ENCODE peak calls at places on chromosome 2, in five cellular contexts. One of them, this sample, is unnamed. For H3K4me1, the result is how much of the 10 kb centered on the place peaks cover.

GRCh38 chr2:119218478-119219064 is 5.1 kb upstream of the STEAP3 start:
- DNase-seq in H1: no peak
- DNase-seq in H9: peak
- DNase-seq in mesenchymal stem cell: peak
- DNase-seq in IMR-90: peak
- DNase-seq in this sample: no peak

GRCh38 chr2:71609958-71610357 is 156.6 kb downstream of the DYSF start:
- DNase-seq in mesenchymal stem cell: peak
- DNase-seq in IMR-90: peak
- DNase-seq in H1: no peak
- DNase-seq in H9: no peak
- DNase-seq in this sample: no peak

GRCh38 chr2:128438091-128438490 is 119.4 kb upstream of the HS6ST1 start:
- DNase-seq in IMR-90: no peak
- DNase-seq in H9: no peak
- DNase-seq in H1: peak
- DNase-seq in mesenchymal stem cell: no peak
- DNase-seq in this sample: no peak

GRCh38 chr2:21676056-21676455 is 552.3 kb downstream of the TDRD15 start:
- DNase-seq in H9: no peak
- DNase-seq in IMR-90: no peak
- DNase-seq in H1: no peak
- DNase-seq in mesenchymal stem cell: no peak
- DNase-seq in this sample: no peak

GRCh38 chr2:232236200-232236599 is 142.4 kb upstream of the ALPP start:
- DNase-seq in mesenchymal stem cell: no peak
- DNase-seq in IMR-90: peak
- DNase-seq in H9: no peak
- DNase-seq in H1: no peak
- DNase-seq in this sample: no peak

GRCh38 chr2:30947686-30948085 is 140.4 kb upstream of the CAPN13 start:
- DNase-seq in H1: no peak
- DNase-seq in IMR-90: no peak
- DNase-seq in mesenchymal stem cell: no peak
- DNase-seq in H9: no peak
- DNase-seq in this sample: no peak

GRCh38 chr2:216652566-216652965 is 19.3 kb downstream of the IGFBP2 start:
- DNase-seq in H9: no peak
- DNase-seq in H1: no peak
- DNase-seq in mesenchymal stem cell: no peak
- DNase-seq in IMR-90: no peak
- DNase-seq in this sample: no peak

GRCh38 chr2:16933355-16933754 is 267.7 kb upstream of the CYRIA start:
- DNase-seq in H9: no peak
- DNase-seq in mesenchymal stem cell: no peak
- DNase-seq in IMR-90: no peak
- DNase-seq in H1: no peak
- DNase-seq in this sample: no peak

GRCh38 chr2:165691615-165692014 is 102.4 kb downstream of the GALNT3 start:
- DNase-seq in IMR-90: peak
- DNase-seq in H1: peak
- DNase-seq in mesenchymal stem cell: peak
- DNase-seq in H9: peak
- DNase-seq in this sample: peak

GRCh38 chr2:215929602-215930335 is 83.6 kb downstream of the MREG start:
- DNase-seq in IMR-90: peak
- DNase-seq in H9: no peak
- DNase-seq in mesenchymal stem cell: peak
- DNase-seq in H1: peak
- DNase-seq in this sample: no peak

GRCh38 chr2:25672500-25673169 is 742 bp downstream of the DTNB start:
- DNase-seq in IMR-90: peak
- DNase-seq in H1: peak
- DNase-seq in H9: peak
- DNase-seq in mesenchymal stem cell: peak
- DNase-seq in this sample: peak

GRCh38 chr2:222566229-222566628 is 89.7 kb downstream of the FARSB start:
- DNase-seq in H1: no peak
- DNase-seq in mesenchymal stem cell: no peak
- DNase-seq in IMR-90: no peak
- DNase-seq in H9: no peak
- DNase-seq in this sample: no peak

GRCh38 chr2:189581354-189582139 is 961 bp upstream of the SLC40A1 start:
- DNase-seq in H1: no peak
- DNase-seq in mesenchymal stem cell: no peak
- DNase-seq in IMR-90: no peak
- DNase-seq in H9: peak
- DNase-seq in this sample: peak

GRCh38 chr2:240440251-240440650 is 4.8 kb downstream of the GPC1 start:
- DNase-seq in mesenchymal stem cell: no peak
- DNase-seq in H1: no peak
- DNase-seq in IMR-90: no peak
- DNase-seq in H9: no peak
- DNase-seq in this sample: no peak

GRCh38 chr2:41781082-41781481 is 266.7 kb upstream of the PKDCC start:
- DNase-seq in H1: no peak
- DNase-seq in IMR-90: no peak
- DNase-seq in mesenchymal stem cell: no peak
- DNase-seq in H9: no peak
- DNase-seq in this sample: no peak

GRCh38 chr2:70083344-70084156 is 3.7 kb upstream of the PCBP1 start:
- DNase-seq in mesenchymal stem cell: peak
- DNase-seq in H9: no peak
- DNase-seq in IMR-90: peak
- DNase-seq in H1: no peak
- DNase-seq in this sample: no peak

GRCh38 chr2:175180701-175181103 is 808 bp downstream of the ATP5MC3 start:
- DNase-seq in H9: peak
- DNase-seq in mesenchymal stem cell: peak
- DNase-seq in H1: no peak
- DNase-seq in IMR-90: peak
- DNase-seq in this sample: no peak

GRCh38 chr2:202037086-202037485 is 3.4 kb downstream of the FZD7 start:
- DNase-seq in IMR-90: peak
- DNase-seq in H1: no peak
- DNase-seq in mesenchymal stem cell: peak
- DNase-seq in H9: no peak
- DNase-seq in this sample: peak

GRCh38 chr2:17148298-17149228 is 369.7 kb downstream of the RAD51AP2 start:
- DNase-seq in H9: peak
- DNase-seq in IMR-90: no peak
- DNase-seq in H1: peak
- DNase-seq in mesenchymal stem cell: peak
- DNase-seq in this sample: peak

GRCh38 chr2:99981840-99982239 is 160.6 kb downstream of the AFF3 start:
- DNase-seq in IMR-90: no peak
- DNase-seq in H1: no peak
- DNase-seq in mesenchymal stem cell: no peak
- DNase-seq in H9: no peak
- DNase-seq in this sample: no peak

GRCh38 chr2:234939576-234939975 is 12.2 kb upstream of the SH3BP4 start:
- DNase-seq in mesenchymal stem cell: no peak
- DNase-seq in H9: no peak
- DNase-seq in H1: no peak
- DNase-seq in IMR-90: no peak
- DNase-seq in this sample: no peak

GRCh38 chr2:74515271-74516069 is 1.2 kb downstream of the TLX2 start:
- DNase-seq in IMR-90: no peak
- DNase-seq in H1: peak
- DNase-seq in mesenchymal stem cell: no peak
- DNase-seq in H9: peak
- DNase-seq in this sample: no peak

GRCh38 chr2:8677646-8678592 is 3.9 kb upstream of the ID2 start:
- DNase-seq in H9: peak
- DNase-seq in IMR-90: peak
- DNase-seq in H1: peak
- DNase-seq in mesenchymal stem cell: peak
- DNase-seq in this sample: peak

GRCh38 chr2:160353166-160353565 is 140.4 kb downstream of the RBMS1 start:
- DNase-seq in H9: no peak
- DNase-seq in H1: no peak
- DNase-seq in mesenchymal stem cell: no peak
- DNase-seq in IMR-90: no peak
- DNase-seq in this sample: no peak

GRCh38 chr2:15764683-15765011 is 173.0 kb downstream of the DDX1 start:
- DNase-seq in IMR-90: no peak
- DNase-seq in H1: peak
- DNase-seq in H9: no peak
- DNase-seq in mesenchymal stem cell: no peak
- DNase-seq in this sample: no peak

DNA sequence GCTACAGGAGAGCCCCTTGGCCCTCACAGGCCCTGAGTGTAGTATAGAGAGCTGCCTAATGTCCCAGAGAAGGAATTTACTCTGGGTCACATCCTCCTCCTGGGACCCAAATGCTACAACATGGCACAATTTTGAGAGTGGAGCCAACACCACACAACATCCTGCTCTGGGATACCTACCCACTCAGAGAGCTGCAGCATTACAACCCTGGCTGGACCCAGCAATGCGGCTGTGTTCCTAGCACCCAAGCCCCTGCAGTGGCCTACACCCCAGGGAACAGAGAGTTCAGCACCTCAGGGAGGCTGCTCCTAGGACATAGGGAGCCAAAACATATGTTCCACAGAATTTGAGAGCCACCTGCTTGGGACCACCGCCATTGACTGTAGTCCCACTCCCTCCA is 19.3 kb upstream of the FABP1 start:
- DNase-seq in IMR-90: no peak
- DNase-seq in mesenchymal stem cell: no peak
- DNase-seq in H9: no peak
- DNase-seq in H1: no peak
- DNase-seq in this sample: no peak
- H3K4me1 ChIP-seq in IMR-90: under half
- H3K4me1 ChIP-seq in mesenchymal stem cell: under half
- H3K4me1 ChIP-seq in H9: under half
- H3K4me1 ChIP-seq in H1: under half
- H3K4me1 ChIP-seq in this sample: under half

GRCh38 chr2:142131016-142131714 is at the start of gene LRP1B:
- DNase-seq in IMR-90: peak
- DNase-seq in H1: peak
- DNase-seq in mesenchymal stem cell: peak
- DNase-seq in H9: peak
- DNase-seq in this sample: peak
- H3K14ac ChIP-seq in IMR-90: peak
- H3K14ac ChIP-seq in H1: no peak
- H3K14ac ChIP-seq in mesenchymal stem cell: peak
- H3K14ac ChIP-seq in H9: no peak
- H3K14ac ChIP-seq in this sample: peak

GRCh38 chr2:23286765-23287155 is 98.2 kb upstream of the KLHL29 start:
- DNase-seq in H9: no peak
- DNase-seq in H1: no peak
- DNase-seq in IMR-90: peak
- DNase-seq in mesenchymal stem cell: peak
- DNase-seq in this sample: no peak
- H2BK5ac ChIP-seq in H9: no peak
- H2BK5ac ChIP-seq in H1: no peak
- H2BK5ac ChIP-seq in IMR-90: peak
- H2BK5ac ChIP-seq in mesenchymal stem cell: peak
- H2BK5ac ChIP-seq in this sample: no peak

DNA sequence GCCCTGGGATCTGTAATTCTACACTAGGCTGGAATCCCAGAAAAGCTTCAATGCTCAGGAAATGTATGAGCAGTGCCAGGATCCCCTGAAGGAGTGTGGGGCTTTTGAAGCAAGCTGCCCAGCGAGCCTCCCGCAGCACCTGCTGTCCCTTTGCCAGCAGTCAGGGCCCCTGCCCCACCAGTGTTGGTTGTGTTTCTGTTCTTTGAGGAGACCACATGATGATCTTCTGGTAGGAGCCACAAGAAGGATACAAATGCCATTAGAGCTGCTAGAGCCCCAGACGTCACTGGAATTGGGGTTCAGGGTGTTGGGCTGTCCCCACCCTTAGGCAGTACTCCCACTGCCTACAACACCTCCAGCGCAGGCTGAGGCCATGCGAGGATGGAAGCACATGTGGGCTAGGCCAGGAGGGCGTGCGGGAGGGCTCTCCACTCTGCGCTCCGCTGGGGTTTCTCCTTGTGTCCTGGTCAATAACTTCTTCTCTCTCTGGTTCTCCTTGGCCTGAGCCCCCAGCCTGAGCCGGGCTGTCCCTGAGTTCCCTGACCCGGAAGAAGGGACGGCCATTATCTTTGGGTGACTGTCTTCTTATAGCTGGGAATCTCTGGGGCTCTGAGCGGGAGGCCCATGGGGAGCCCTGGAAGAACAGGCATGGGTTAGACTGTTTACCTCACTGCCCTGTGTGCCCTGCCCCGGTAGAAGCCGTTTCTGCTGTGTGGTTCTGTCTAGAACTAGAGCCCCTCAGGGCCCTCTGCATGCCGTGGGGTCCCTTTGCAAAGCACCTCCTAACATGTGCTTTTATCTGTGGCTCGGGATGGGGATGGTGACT is 73.9 kb downstream of the LRRFIP1 start:
- DNase-seq in H9: no peak
- DNase-seq in mesenchymal stem cell: no peak
- DNase-seq in H1: no peak
- DNase-seq in IMR-90: no peak
- DNase-seq in this sample: no peak
- H3K4me1 ChIP-seq in H9: under half
- H3K4me1 ChIP-seq in mesenchymal stem cell: half or more
- H3K4me1 ChIP-seq in H1: under half
- H3K4me1 ChIP-seq in IMR-90: half or more
- H3K4me1 ChIP-seq in this sample: under half

This sample was measured in neuronal stem cell.